ENCODE peak calls at places on chromosomes 3 and 15, in nine cellular contexts. One of them, this sample, is unnamed.
A peak's percentile ranks its signal among the peaks of the same experiment; 100 is the strongest.

GRCh38 chr15:40313531-40314398 is 6.0 kb upstream of the PLCB2 start:
- DNase-seq in ACHN: no peak
- DNase-seq in NCI-H526: peak; percentile 41
- DNase-seq in activated gamma-delta T cell treated with anti-CD3 and anti-CD28 coated beads, Interleukin-2, amount 50 U/mL, for 16 hours: no peak
- DNase-seq in activated T-cell treated with anti-CD3 and anti-CD28 coated beads for 1 hour: peak; percentile 21
- DNase-seq in ELR: no peak
- DNase-seq in thoracic aorta: no peak
- DNase-seq in right atrium auricular region: no peak
- DNase-seq in cardiac fibroblast: no peak
- DNase-seq in this sample: peak; percentile 66

GRCh38 chr3:9183811-9184463 is 65.5 kb downstream of the SRGAP3 start:
- DNase-seq in ACHN: no peak
- DNase-seq in NCI-H526: peak; percentile 66
- DNase-seq in activated gamma-delta T cell treated with anti-CD3 and anti-CD28 coated beads, Interleukin-2, amount 50 U/mL, for 16 hours: no peak
- DNase-seq in activated T-cell treated with anti-CD3 and anti-CD28 coated beads for 1 hour: no peak
- DNase-seq in ELR: no peak
- DNase-seq in thoracic aorta: no peak
- DNase-seq in right atrium auricular region: no peak
- DNase-seq in cardiac fibroblast: no peak
- DNase-seq in this sample: no peak

GRCh38 chr3:143637133-143637532 is 211.1 kb downstream of the SLC9A9 start:
- DNase-seq in ACHN: no peak
- DNase-seq in NCI-H526: no peak
- DNase-seq in activated gamma-delta T cell treated with anti-CD3 and anti-CD28 coated beads, Interleukin-2, amount 50 U/mL, for 16 hours: no peak
- DNase-seq in activated T-cell treated with anti-CD3 and anti-CD28 coated beads for 1 hour: no peak
- DNase-seq in ELR: no peak
- DNase-seq in thoracic aorta: no peak
- DNase-seq in right atrium auricular region: no peak
- DNase-seq in cardiac fibroblast: no peak
- DNase-seq in this sample: no peak

GRCh38 chr15:59315914-59316428 is 56.7 kb downstream of the MYO1E start:
- DNase-seq in ACHN: peak; percentile 90
- DNase-seq in NCI-H526: no peak
- DNase-seq in activated gamma-delta T cell treated with anti-CD3 and anti-CD28 coated beads, Interleukin-2, amount 50 U/mL, for 16 hours: no peak
- DNase-seq in activated T-cell treated with anti-CD3 and anti-CD28 coated beads for 1 hour: no peak
- DNase-seq in ELR: peak; percentile 21
- DNase-seq in thoracic aorta: no peak
- DNase-seq in right atrium auricular region: no peak
- DNase-seq in cardiac fibroblast: peak; percentile 37
- DNase-seq in this sample: peak; percentile 76

GRCh38 chr3:159416854-159417253 is 571.8 kb upstream of the IL12A start:
- DNase-seq in ACHN: no peak
- DNase-seq in NCI-H526: no peak
- DNase-seq in activated gamma-delta T cell treated with anti-CD3 and anti-CD28 coated beads, Interleukin-2, amount 50 U/mL, for 16 hours: no peak
- DNase-seq in activated T-cell treated with anti-CD3 and anti-CD28 coated beads for 1 hour: no peak
- DNase-seq in ELR: no peak
- DNase-seq in thoracic aorta: no peak
- DNase-seq in right atrium auricular region: no peak
- DNase-seq in cardiac fibroblast: peak; percentile 20
- DNase-seq in this sample: no peak

GRCh38 chr3:96430019-96430541 is 384.3 kb upstream of the EPHA6 start:
- DNase-seq in ACHN: no peak
- DNase-seq in NCI-H526: no peak
- DNase-seq in activated gamma-delta T cell treated with anti-CD3 and anti-CD28 coated beads, Interleukin-2, amount 50 U/mL, for 16 hours: no peak
- DNase-seq in activated T-cell treated with anti-CD3 and anti-CD28 coated beads for 1 hour: no peak
- DNase-seq in ELR: no peak
- DNase-seq in thoracic aorta: no peak
- DNase-seq in right atrium auricular region: no peak
- DNase-seq in cardiac fibroblast: peak; percentile 2
- DNase-seq in this sample: no peak

GRCh38 chr3:32140943-32141342 is 34.5 kb downstream of the GPD1L start:
- DNase-seq in ACHN: no peak
- DNase-seq in NCI-H526: no peak
- DNase-seq in activated gamma-delta T cell treated with anti-CD3 and anti-CD28 coated beads, Interleukin-2, amount 50 U/mL, for 16 hours: no peak
- DNase-seq in activated T-cell treated with anti-CD3 and anti-CD28 coated beads for 1 hour: no peak
- DNase-seq in ELR: no peak
- DNase-seq in thoracic aorta: no peak
- DNase-seq in right atrium auricular region: no peak
- DNase-seq in cardiac fibroblast: no peak
- DNase-seq in this sample: no peak

GRCh38 chr3:168085491-168086119 is 10.1 kb downstream of the GOLIM4 start:
- DNase-seq in ACHN: no peak
- DNase-seq in NCI-H526: no peak
- DNase-seq in activated gamma-delta T cell treated with anti-CD3 and anti-CD28 coated beads, Interleukin-2, amount 50 U/mL, for 16 hours: no peak
- DNase-seq in activated T-cell treated with anti-CD3 and anti-CD28 coated beads for 1 hour: no peak
- DNase-seq in ELR: peak; percentile 53
- DNase-seq in thoracic aorta: no peak
- DNase-seq in right atrium auricular region: no peak
- DNase-seq in cardiac fibroblast: no peak
- DNase-seq in this sample: no peak

GRCh38 chr3:55166577-55167555 is 239.0 kb upstream of the LRTM1 start:
- DNase-seq in ACHN: no peak
- DNase-seq in NCI-H526: no peak
- DNase-seq in activated gamma-delta T cell treated with anti-CD3 and anti-CD28 coated beads, Interleukin-2, amount 50 U/mL, for 16 hours: no peak
- DNase-seq in activated T-cell treated with anti-CD3 and anti-CD28 coated beads for 1 hour: no peak
- DNase-seq in ELR: peak; percentile 67
- DNase-seq in thoracic aorta: no peak
- DNase-seq in right atrium auricular region: no peak
- DNase-seq in cardiac fibroblast: no peak
- DNase-seq in this sample: no peak

GRCh38 chr15:67127925-67128324 is 62.5 kb downstream of the SMAD3 start:
- DNase-seq in ACHN: peak; percentile 96
- DNase-seq in NCI-H526: no peak
- DNase-seq in activated gamma-delta T cell treated with anti-CD3 and anti-CD28 coated beads, Interleukin-2, amount 50 U/mL, for 16 hours: no peak
- DNase-seq in activated T-cell treated with anti-CD3 and anti-CD28 coated beads for 1 hour: no peak
- DNase-seq in ELR: peak; percentile 98
- DNase-seq in thoracic aorta: no peak
- DNase-seq in right atrium auricular region: no peak
- DNase-seq in cardiac fibroblast: peak; percentile 99
- DNase-seq in this sample: peak; percentile 95

GRCh38 chr15:69608661-69609060 is 156.0 kb downstream of the RPLP1 start:
- DNase-seq in ACHN: no peak
- DNase-seq in NCI-H526: no peak
- DNase-seq in activated gamma-delta T cell treated with anti-CD3 and anti-CD28 coated beads, Interleukin-2, amount 50 U/mL, for 16 hours: no peak
- DNase-seq in activated T-cell treated with anti-CD3 and anti-CD28 coated beads for 1 hour: no peak
- DNase-seq in ELR: no peak
- DNase-seq in thoracic aorta: no peak
- DNase-seq in right atrium auricular region: peak; percentile 46
- DNase-seq in cardiac fibroblast: no peak
- DNase-seq in this sample: no peak

GRCh38 chr3:172517859-172518466 is 5.3 kb downstream of the TNFSF10 start:
- DNase-seq in ACHN: no peak
- DNase-seq in NCI-H526: no peak
- DNase-seq in activated gamma-delta T cell treated with anti-CD3 and anti-CD28 coated beads, Interleukin-2, amount 50 U/mL, for 16 hours: no peak
- DNase-seq in activated T-cell treated with anti-CD3 and anti-CD28 coated beads for 1 hour: no peak
- DNase-seq in ELR: no peak
- DNase-seq in thoracic aorta: no peak
- DNase-seq in right atrium auricular region: no peak
- DNase-seq in cardiac fibroblast: no peak
- DNase-seq in this sample: no peak

GRCh38 chr3:120645083-120645800 is 36.8 kb downstream of the HGD start:
- DNase-seq in ACHN: no peak
- DNase-seq in NCI-H526: peak; percentile 31
- DNase-seq in activated gamma-delta T cell treated with anti-CD3 and anti-CD28 coated beads, Interleukin-2, amount 50 U/mL, for 16 hours: no peak
- DNase-seq in activated T-cell treated with anti-CD3 and anti-CD28 coated beads for 1 hour: no peak
- DNase-seq in ELR: peak; percentile 33
- DNase-seq in thoracic aorta: no peak
- DNase-seq in right atrium auricular region: no peak
- DNase-seq in cardiac fibroblast: no peak
- DNase-seq in this sample: peak; percentile 10

GRCh38 chr3:101091489-101091888 is 98.3 kb upstream of the ABI3BP start:
- DNase-seq in ACHN: peak; percentile 8
- DNase-seq in NCI-H526: peak; percentile 3
- DNase-seq in activated gamma-delta T cell treated with anti-CD3 and anti-CD28 coated beads, Interleukin-2, amount 50 U/mL, for 16 hours: no peak
- DNase-seq in activated T-cell treated with anti-CD3 and anti-CD28 coated beads for 1 hour: no peak
- DNase-seq in ELR: peak; percentile 80
- DNase-seq in thoracic aorta: no peak
- DNase-seq in right atrium auricular region: no peak
- DNase-seq in cardiac fibroblast: peak; percentile 65
- DNase-seq in this sample: peak; percentile 68

GRCh38 chr3:124451655-124452317 is 278.5 kb upstream of the UMPS start:
- DNase-seq in ACHN: no peak
- DNase-seq in NCI-H526: no peak
- DNase-seq in activated gamma-delta T cell treated with anti-CD3 and anti-CD28 coated beads, Interleukin-2, amount 50 U/mL, for 16 hours: no peak
- DNase-seq in activated T-cell treated with anti-CD3 and anti-CD28 coated beads for 1 hour: no peak
- DNase-seq in ELR: no peak
- DNase-seq in thoracic aorta: no peak
- DNase-seq in right atrium auricular region: no peak
- DNase-seq in cardiac fibroblast: no peak
- DNase-seq in this sample: no peak

GRCh38 chr3:20039765-20040475 is at the start of gene KAT2B:
- DNase-seq in ACHN: peak; percentile 84
- DNase-seq in NCI-H526: peak; percentile 96
- DNase-seq in activated gamma-delta T cell treated with anti-CD3 and anti-CD28 coated beads, Interleukin-2, amount 50 U/mL, for 16 hours: peak; percentile 75
- DNase-seq in activated T-cell treated with anti-CD3 and anti-CD28 coated beads for 1 hour: peak; percentile 79
- DNase-seq in ELR: peak; percentile 68
- DNase-seq in thoracic aorta: no peak
- DNase-seq in right atrium auricular region: peak; percentile 75
- DNase-seq in cardiac fibroblast: peak; percentile 57
- DNase-seq in this sample: peak; percentile 63

GRCh38 chr3:194806991-194807685 is 121.5 kb downstream of the FAM43A start:
- DNase-seq in ACHN: no peak
- DNase-seq in NCI-H526: no peak
- DNase-seq in activated gamma-delta T cell treated with anti-CD3 and anti-CD28 coated beads, Interleukin-2, amount 50 U/mL, for 16 hours: no peak
- DNase-seq in activated T-cell treated with anti-CD3 and anti-CD28 coated beads for 1 hour: no peak
- DNase-seq in ELR: peak; percentile 23
- DNase-seq in thoracic aorta: no peak
- DNase-seq in right atrium auricular region: no peak
- DNase-seq in cardiac fibroblast: peak; percentile 75
- DNase-seq in this sample: no peak

GRCh38 chr3:161600185-161600584 is 103.6 kb downstream of the OTOL1 start:
- DNase-seq in ACHN: no peak
- DNase-seq in NCI-H526: no peak
- DNase-seq in activated gamma-delta T cell treated with anti-CD3 and anti-CD28 coated beads, Interleukin-2, amount 50 U/mL, for 16 hours: no peak
- DNase-seq in activated T-cell treated with anti-CD3 and anti-CD28 coated beads for 1 hour: no peak
- DNase-seq in ELR: peak; percentile 40
- DNase-seq in thoracic aorta: no peak
- DNase-seq in right atrium auricular region: no peak
- DNase-seq in cardiac fibroblast: peak; percentile 2
- DNase-seq in this sample: no peak

GRCh38 chr15:60325905-60326304 is 71.9 kb downstream of the ANXA2 start:
- DNase-seq in ACHN: no peak
- DNase-seq in NCI-H526: no peak
- DNase-seq in activated gamma-delta T cell treated with anti-CD3 and anti-CD28 coated beads, Interleukin-2, amount 50 U/mL, for 16 hours: no peak
- DNase-seq in activated T-cell treated with anti-CD3 and anti-CD28 coated beads for 1 hour: no peak
- DNase-seq in ELR: no peak
- DNase-seq in thoracic aorta: no peak
- DNase-seq in right atrium auricular region: no peak
- DNase-seq in cardiac fibroblast: no peak
- DNase-seq in this sample: no peak

GRCh38 chr3:172760406-172760805 is 9.9 kb downstream of the ECT2 start:
- DNase-seq in ACHN: peak; percentile 14
- DNase-seq in NCI-H526: no peak
- DNase-seq in activated gamma-delta T cell treated with anti-CD3 and anti-CD28 coated beads, Interleukin-2, amount 50 U/mL, for 16 hours: no peak
- DNase-seq in activated T-cell treated with anti-CD3 and anti-CD28 coated beads for 1 hour: no peak
- DNase-seq in ELR: peak; percentile 70
- DNase-seq in thoracic aorta: no peak
- DNase-seq in right atrium auricular region: no peak
- DNase-seq in cardiac fibroblast: peak; percentile 90
- DNase-seq in this sample: peak; percentile 10

GRCh38 chr15:70240082-70240481 is 142.4 kb upstream of the TLE3 start:
- DNase-seq in ACHN: no peak
- DNase-seq in NCI-H526: no peak
- DNase-seq in activated gamma-delta T cell treated with anti-CD3 and anti-CD28 coated beads, Interleukin-2, amount 50 U/mL, for 16 hours: no peak
- DNase-seq in activated T-cell treated with anti-CD3 and anti-CD28 coated beads for 1 hour: no peak
- DNase-seq in ELR: no peak
- DNase-seq in thoracic aorta: no peak
- DNase-seq in right atrium auricular region: no peak
- DNase-seq in cardiac fibroblast: no peak
- DNase-seq in this sample: no peak

GRCh38 chr3:137768361-137769320 is 4.5 kb downstream of the SOX14 start:
- DNase-seq in ACHN: no peak
- DNase-seq in NCI-H526: peak; percentile 44
- DNase-seq in activated gamma-delta T cell treated with anti-CD3 and anti-CD28 coated beads, Interleukin-2, amount 50 U/mL, for 16 hours: no peak
- DNase-seq in activated T-cell treated with anti-CD3 and anti-CD28 coated beads for 1 hour: no peak
- DNase-seq in ELR: no peak
- DNase-seq in thoracic aorta: no peak
- DNase-seq in right atrium auricular region: no peak
- DNase-seq in cardiac fibroblast: no peak
- DNase-seq in this sample: no peak

This sample was measured in A172.